ENCODE peak calls at places on chromosomes 2 and 18, in nine cellular contexts. M is A673; D is mucosa of gallbladder; F is cardiac fibroblast; A is cardiac septum; Y is retina; X is effector memory CD4-positive, alpha-beta T cell; U is kidney tubule cell; G is neural progenitor cell. T is an unnamed sample.

GRCh38 chr18:50401888-50402287 is 27.0 kb downstream of the SKA1 start:
- DNase-seq in M (peak), F (peak), G (peak), D (peak), Y (peak), U (peak), A (no peak), X (no peak), T (peak)

GRCh38 chr2:146879882-146880281 is 964.9 kb upstream of the ACVR2A start:
- DNase-seq in F (peak), Y (no peak), D (no peak), G (no peak), M (peak), A (no peak), U (no peak), X (no peak), T (no peak)

GRCh38 chr2:202375006-202375610 is 1.0 kb upstream of the BMPR2 start:
- DNase-seq in A (peak), U (peak), D (peak), F (peak), G (peak), M (peak), X (peak), Y (peak), T (peak)

GRCh38 chr2:88190808-88191721 is 20.9 kb downstream of the THNSL2 start:
- DNase-seq in A (no peak), M (peak), X (no peak), Y (peak), U (peak), F (peak), D (no peak), G (peak), T (peak)

GRCh38 chr2:232532406-232532805 is 6.4 kb downstream of the CHRND start:
- DNase-seq in M (no peak), G (no peak), A (peak), X (no peak), Y (no peak), D (no peak), U (no peak), F (no peak), T (no peak)

GRCh38 chr2:128381001-128381938 is 62.6 kb upstream of the HS6ST1 start:
- DNase-seq in G (peak), U (no peak), D (no peak), F (peak), A (peak), M (no peak), X (no peak), Y (peak), T (peak)

GRCh38 chr18:23487738-23488625 is 15.3 kb upstream of the RMC1 start:
- DNase-seq in D (no peak), U (peak), Y (no peak), A (no peak), M (no peak), F (peak), G (no peak), X (no peak), T (no peak)

GRCh38 chr2:143068094-143068890 is 60.9 kb upstream of the ARHGAP15 start:
- DNase-seq in F (peak), A (no peak), D (no peak), M (no peak), Y (no peak), U (no peak), X (no peak), G (no peak), T (no peak)

GRCh38 chr2:50720695-50721314 is 311.1 kb downstream of the NRXN1 start:
- DNase-seq in D (no peak), U (no peak), F (no peak), G (peak), X (no peak), Y (peak), M (no peak), A (no peak), T (peak)

T was measured in NCI-H82.